ENCODE peak calls at places on chromosomes 13 and 19, in six cellular contexts. Z is mammary epithelial cell; F is effector memory CD4-positive, alpha-beta T cell; T is IMR-90; E is fibroblast of pulmonary artery; L is endodermal cell. S is an unnamed sample.

GRCh38 chr13:112324121-112324520 is 52.0 kb upstream of the SPACA7 start:
- DNase-seq in Z (no peak), L (peak; percentile 53), T (no peak), E (no peak), F (no peak), S (no peak)

GRCh38 chr19:36152061-36152885 is at the start of gene COX7A1:
- DNase-seq in F (no peak), L (peak; percentile 54), Z (no peak), T (no peak), E (peak; percentile 68), S (no peak)

GRCh38 chr13:46179576-46180368 is 2.2 kb downstream of the LCP1 start:
- DNase-seq in E (no peak), F (peak; percentile 66), T (no peak), Z (no peak), L (no peak), S (no peak)

GRCh38 chr13:40527914-40528313 is 138.5 kb downstream of the FOXO1 start:
- DNase-seq in L (no peak), E (no peak), T (no peak), Z (no peak), F (no peak), S (no peak)

GRCh38 chr19:5850189-5850588 is 1.1 kb downstream of the FUT3 start:
- DNase-seq in T (no peak), L (no peak), F (no peak), Z (no peak), E (no peak), S (no peak)

GRCh38 chr13:30880756-30881155 is 25.3 kb upstream of the MEDAG start:
- DNase-seq in F (no peak), Z (peak; percentile 70), L (no peak), E (peak; percentile 89), T (peak; percentile 97), S (peak; percentile 92)

GRCh38 chr13:50592412-50593145 is 250.9 kb downstream of the DLEU7 start:
- DNase-seq in E (peak; percentile 81), F (no peak), Z (peak; percentile 82), T (peak; percentile 87), L (no peak), S (peak; percentile 62)

GRCh38 chr19:56837892-56838679 is 2.4 kb downstream of the PEG3 start:
- DNase-seq in Z (peak; percentile 2), E (peak; percentile 32), T (no peak), F (no peak), L (no peak), S (no peak)

GRCh38 chr13:114099918-114100445 is 32.4 kb downstream of the RASA3 start:
- DNase-seq in E (peak; percentile 37), Z (no peak), T (peak; percentile 44), F (no peak), L (peak; percentile 88), S (no peak)

GRCh38 chr19:11257827-11258380 is 4.4 kb downstream of the DOCK6 start:
- DNase-seq in E (no peak), F (no peak), T (no peak), L (no peak), Z (no peak), S (no peak)

GRCh38 chr13:29382021-29382420 is 213.5 kb downstream of the SLC7A1 start:
- DNase-seq in T (no peak), L (no peak), F (no peak), E (no peak), Z (no peak), S (no peak)

GRCh38 chr19:12095111-12095790 is 30.7 kb downstream of the ZNF844 start:
- DNase-seq in E (peak; percentile 24), Z (no peak), L (no peak), F (no peak), T (peak; percentile 64), S (peak; percentile 8)

GRCh38 chr13:97743946-97744345 is 209.5 kb upstream of the IPO5 start:
- DNase-seq in E (peak; percentile 63), L (no peak), F (no peak), T (no peak), Z (no peak), S (peak; percentile 22)

GRCh38 chr19:33904681-33905080 is 108.0 kb downstream of the KCTD15 start:
- DNase-seq in F (no peak), T (no peak), L (peak; percentile 87), E (peak; percentile 39), Z (peak; percentile 67), S (peak; percentile 14)

GRCh38 chr19:7550987-7551761 is 15.7 kb downstream of the PNPLA6 start:
- DNase-seq in L (peak; percentile 98), Z (peak; percentile 9), F (no peak), T (peak; percentile 30), E (peak; percentile 52), S (no peak)

GRCh38 chr19:434152-434960 is 25.4 kb upstream of the C2CD4C start:
- DNase-seq in L (no peak), Z (no peak), F (no peak), T (no peak), E (no peak), S (no peak)

GRCh38 chr19:47322048-47322447 is 9.9 kb upstream of the C5AR2 start:
- DNase-seq in F (no peak), Z (no peak), E (no peak), T (no peak), L (no peak), S (no peak)

GRCh38 chr13:113472355-113473025 is 18.0 kb downstream of the DCUN1D2 start:
- DNase-seq in L (no peak), T (no peak), Z (no peak), E (no peak), F (no peak), S (no peak)

GRCh38 chr13:62293081-62293480 is 877.4 kb upstream of the PCDH20 start:
- DNase-seq in E (peak; percentile 3), Z (no peak), F (no peak), L (no peak), T (peak; percentile 23), S (no peak)

GRCh38 chr13:76210262-76210661 is 574.1 kb downstream of the LMO7 start:
- DNase-seq in F (no peak), L (no peak), T (no peak), E (no peak), Z (peak; percentile 4), S (no peak)

GRCh38 chr19:57288373-57288772 is 8.1 kb downstream of the ZNF460 start:
- DNase-seq in Z (no peak), E (no peak), T (no peak), L (no peak), F (no peak), S (no peak)

GRCh38 chr19:46898731-46899130 is 37.9 kb downstream of the ARHGAP35 start:
- DNase-seq in T (peak; percentile 76), L (peak; percentile 49), F (no peak), E (peak; percentile 61), Z (peak; percentile 79), S (no peak)

GRCh38 chr19:13234518-13234917 is 84.3 kb downstream of the IER2 start:
- DNase-seq in T (no peak), L (peak; percentile 87), E (no peak), Z (no peak), F (peak; percentile 10), S (no peak)

GRCh38 chr13:97026759-97027555 is 32.7 kb upstream of the OXGR1 start:
- DNase-seq in E (peak; percentile 68), L (no peak), Z (no peak), F (no peak), T (no peak), S (no peak)

GRCh38 chr19:1324792-1325567 is 39.3 kb downstream of the EFNA2 start:
- DNase-seq in L (no peak), T (peak; percentile 61), E (peak; percentile 69), F (no peak), Z (peak; percentile 57), S (peak; percentile 31)

GRCh38 chr19:32164384-32164992 is 180.9 kb upstream of the ZNF507 start:
- DNase-seq in L (no peak), F (no peak), E (no peak), Z (no peak), T (no peak), S (no peak)

GRCh38 chr19:12773571-12773970 is 1.8 kb downstream of the HOOK2 start:
- DNase-seq in F (no peak), L (no peak), Z (peak; percentile 21), E (peak; percentile 40), T (peak; percentile 35), S (no peak)

GRCh38 chr13:50425772-50426171 is 410.5 kb downstream of the KCNRG start:
- DNase-seq in Z (no peak), E (no peak), L (no peak), T (no peak), F (no peak), S (no peak)

GRCh38 chr13:104357174-104357573 is 1291.0 kb upstream of the SLC10A2 start:
- DNase-seq in E (peak; percentile 19), Z (no peak), T (no peak), F (no peak), L (no peak), S (no peak)

GRCh38 chr19:7509625-7510024 is 6.3 kb upstream of the ZNF358 start:
- DNase-seq in L (peak; percentile 83), Z (no peak), T (no peak), F (no peak), E (no peak), S (no peak)

GRCh38 chr19:48926909-48927308 is 6.6 kb upstream of the DHDH start:
- DNase-seq in Z (peak; percentile 99), F (no peak), L (no peak), E (peak; percentile 98), T (peak; percentile 99), S (peak; percentile 92)

GRCh38 chr19:33464733-33465115 is 56.9 kb downstream of the PEPD start:
- DNase-seq in L (no peak), Z (no peak), T (no peak), F (no peak), E (no peak), S (no peak)

GRCh38 chr13:77345150-77345780 is 18.4 kb upstream of the MYCBP2 start:
- DNase-seq in E (no peak), F (no peak), T (no peak), L (no peak), Z (no peak), S (no peak)

DNA sequence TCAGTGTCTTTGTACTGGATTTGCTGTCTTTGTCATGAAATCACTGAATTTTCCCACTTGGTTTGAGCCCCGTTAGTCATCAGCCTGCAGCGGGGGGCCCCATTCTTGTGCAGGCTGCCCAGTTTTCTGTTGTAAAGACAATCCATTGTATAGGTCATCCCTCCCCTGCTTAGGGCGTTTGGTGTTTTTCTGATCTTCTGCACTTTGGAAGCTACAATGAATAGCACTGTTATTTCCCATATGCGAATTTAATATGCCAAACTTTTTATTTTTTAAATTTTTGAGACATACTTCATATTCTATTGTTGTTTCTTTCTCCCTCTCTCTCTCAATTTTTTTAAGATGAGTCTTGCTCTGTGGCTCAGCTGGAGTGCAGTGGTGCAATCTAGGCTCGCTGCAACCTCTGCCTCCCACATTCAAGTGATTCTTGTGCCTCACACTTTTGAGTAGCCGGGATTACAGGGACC is 9.0 kb downstream of the SLC27A1 start:
- DNase-seq in F (no peak), Z (peak; percentile 55), E (peak; percentile 77), T (peak; percentile 76), L (no peak), S (no peak)
- H3K4me3 ChIP-seq in F (no peak overlapping the region), Z (no peak overlapping the region), E (no peak overlapping the region), T (no peak overlapping the region), L (no peak overlapping the region), S (no peak overlapping the region)

GRCh38 chr19:45501730-45502014 is 3.4 kb downstream of the PPM1N start:
- DNase-seq in E (no peak), Z (no peak), F (no peak), T (no peak), L (peak; percentile 74), S (no peak)
- H3K4me3 ChIP-seq in E (no peak overlapping the region), Z (no peak overlapping the region), F (no peak overlapping the region), T (no peak overlapping the region), L (no peak overlapping the region), S (no peak overlapping the region)

GRCh38 chr13:43074824-43075510 is 51.6 kb downstream of the DNAJC15 start:
- DNase-seq in T (no peak), E (no peak), Z (no peak), F (no peak), L (no peak), S (no peak)
- H3K4me3 ChIP-seq in T (no peak overlapping the region), E (no peak overlapping the region), Z (no peak overlapping the region), F (peak overlapping the region; percentile 19), L (peak overlapping the region; percentile 39), S (no peak overlapping the region)

GRCh38 chr19:55283548-55284393 is at the start of gene BRSK1:
- DNase-seq in F (no peak), E (peak; percentile 60), T (peak; percentile 61), Z (no peak), L (peak; percentile 95), S (peak; percentile 14)
- H3K4me3 ChIP-seq in F (no peak within 1 kb of the TSS), E (peak within 1 kb of the TSS; percentile 51), T (peak within 1 kb of the TSS; percentile 58), Z (no peak within 1 kb of the TSS), L (peak within 1 kb of the TSS; percentile 77), S (peak within 1 kb of the TSS; percentile 53)

S was measured in skeletal muscle cell.